ENCODE peak calls at places on chromosomes 12 and 14, in five cellular contexts. N is SK-N-SH, H is K562, F is GM12878, D is A549. V is an unnamed sample.

GRCh38 chr12:12714276-12715001 is 2.7 kb upstream of the CDKN1B start:
- DNase-seq in F (no peak), D (no peak), N (no peak), H (no peak), V (peak; percentile 45)

GRCh38 chr14:96894966-96895365 is 97.8 kb downstream of the VRK1 start:
- DNase-seq in N (no peak), F (no peak), D (no peak), H (no peak), V (peak; percentile 28)

GRCh38 chr12:104297477-104298113 is 5.9 kb upstream of the EID3 start:
- DNase-seq in D (no peak), F (no peak), H (no peak), N (no peak), V (no peak)

GRCh38 chr12:64083285-64084210 is 138.5 kb downstream of the KICS2 start:
- DNase-seq in H (no peak), F (no peak), D (no peak), N (peak; percentile 37), V (peak; percentile 95)

GRCh38 chr14:100780646-100781355 is 45.1 kb upstream of the MEG3 start:
- DNase-seq in F (no peak), N (no peak), H (no peak), D (no peak), V (no peak)

GRCh38 chr12:56115329-56115728 is 1.1 kb upstream of the RPL41 start:
- DNase-seq in F (no peak), H (no peak), N (no peak), D (no peak), V (peak; percentile 19)

GRCh38 chr14:90580381-90581335 is 183.8 kb downstream of the CALM1 start:
- DNase-seq in N (peak; percentile 58), D (no peak), F (no peak), H (peak; percentile 36), V (peak; percentile 14)

GRCh38 chr14:103074699-103075341 is 9.2 kb upstream of the LBHD2 start:
- DNase-seq in H (peak; percentile 85), F (no peak), D (peak; percentile 54), N (peak; percentile 41), V (no peak)

GRCh38 chr14:55760801-55761200 is 180.8 kb downstream of the KTN1 start:
- DNase-seq in H (no peak), D (no peak), N (no peak), F (no peak), V (no peak)

GRCh38 chr12:3365416-3366385 is 125.3 kb upstream of the PRMT8 start:
- DNase-seq in N (peak; percentile 91), H (peak; percentile 12), D (peak; percentile 21), F (no peak), V (no peak)

GRCh38 chr12:124927325-124928094 is 13.1 kb upstream of the UBC start:
- DNase-seq in D (peak; percentile 81), H (peak; percentile 84), F (peak; percentile 90), N (peak; percentile 89), V (peak; percentile 79)

GRCh38 chr14:34098045-34098984 is 147.4 kb upstream of the EGLN3 start:
- DNase-seq in H (peak; percentile 52), N (peak; percentile 70), D (peak; percentile 35), F (peak; percentile 36), V (peak; percentile 29)

GRCh38 chr14:36588119-36588518 is 5.7 kb upstream of the NKX2-8 start:
- DNase-seq in H (no peak), N (no peak), D (no peak), F (no peak), V (no peak)

GRCh38 chr12:46830731-46831334 is 5.0 kb upstream of the SLC38A4 start:
- DNase-seq in H (no peak), D (no peak), F (no peak), N (no peak), V (no peak)

GRCh38 chr14:22554706-22555572 is 34.1 kb downstream of the DAD1 start:
- DNase-seq in D (no peak), H (no peak), N (no peak), F (no peak), V (no peak)

GRCh38 chr14:103607039-103607668 is 21.9 kb upstream of the KLC1 start:
- DNase-seq in F (peak; percentile 62), N (peak; percentile 87), H (peak; percentile 46), D (no peak), V (peak; percentile 92)

GRCh38 chr14:50230601-50231474 is 540 bp downstream of the SOS2 start:
- DNase-seq in N (peak; percentile 75), F (peak; percentile 36), H (no peak), D (peak; percentile 33), V (peak; percentile 59)

GRCh38 chr12:71865166-71865713 is 25.7 kb downstream of the TBC1D15 start:
- DNase-seq in N (no peak), H (no peak), F (no peak), D (no peak), V (peak; percentile 94)

GRCh38 chr14:100526632-100527031 is 60.6 kb downstream of the BEGAIN start:
- DNase-seq in F (no peak), N (no peak), H (no peak), D (no peak), V (peak; percentile 18)

GRCh38 chr14:62084020-62084419 is 321.8 kb downstream of the SNAPC1 start:
- DNase-seq in N (no peak), H (no peak), F (no peak), D (no peak), V (no peak)

GRCh38 chr14:72126091-72126490 is 193.9 kb downstream of the RGS6 start:
- DNase-seq in D (no peak), N (no peak), H (no peak), F (no peak), V (no peak)

GRCh38 chr14:72124171-72124570 is 191.9 kb downstream of the RGS6 start:
- DNase-seq in D (no peak), N (no peak), F (no peak), H (no peak), V (no peak)

GRCh38 chr14:72128629-72129028 is 196.4 kb downstream of the RGS6 start:
- DNase-seq in F (no peak), D (no peak), H (no peak), N (no peak), V (no peak)

GRCh38 chr14:72129283-72129682 is 197.1 kb downstream of the RGS6 start:
- DNase-seq in H (no peak), N (no peak), D (no peak), F (no peak), V (no peak)

DNA sequence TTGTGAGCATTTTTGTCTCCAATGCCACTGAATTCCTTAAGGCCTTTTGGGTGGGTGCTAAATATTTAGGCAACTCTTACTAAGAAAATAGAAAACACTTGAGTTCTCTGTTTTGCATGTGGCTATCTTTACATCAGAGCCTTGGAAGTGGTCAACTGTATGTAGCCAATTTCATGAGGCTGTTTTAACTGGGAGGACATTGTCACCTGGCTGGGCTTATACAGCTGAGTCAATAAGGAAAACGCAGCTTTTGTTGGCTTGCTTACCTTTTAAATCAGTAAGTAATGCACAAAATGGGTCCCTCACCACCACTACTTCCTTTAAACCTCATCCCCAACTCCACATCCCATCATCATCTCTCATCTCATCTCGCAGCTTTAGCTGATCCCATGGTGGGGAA is 194.3 kb downstream of the RGS6 start:
- DNase-seq in N (no peak), F (no peak), H (no peak), D (no peak), V (no peak)
- TF ChIP-seq RCOR1 in N (no peak), F (no peak), H (no peak), D (no peak), V (no peak)

GRCh38 chr12:108066583-108067234 is 62.4 kb upstream of the WSCD2 start:
- DNase-seq in D (no peak), N (no peak), H (peak; percentile 9), F (no peak), V (no peak)

GRCh38 chr12:108060910-108061309 is 68.2 kb upstream of the WSCD2 start:
- DNase-seq in H (no peak), D (no peak), N (no peak), F (no peak), V (no peak)

GRCh38 chr12:108060054-108060453 is 69.0 kb upstream of the WSCD2 start:
- DNase-seq in F (no peak), N (no peak), H (no peak), D (no peak), V (no peak)

GRCh38 chr12:108065061-108065460 is 64.0 kb upstream of the WSCD2 start:
- DNase-seq in N (no peak), F (no peak), H (no peak), D (no peak), V (no peak)

GRCh38 chr12:108063192-108063591 is 65.9 kb upstream of the WSCD2 start:
- DNase-seq in D (no peak), F (no peak), N (no peak), H (peak; percentile 51), V (no peak)
- TF ChIP-seq RCOR1 in D (no peak), F (no peak), N (no peak), H (no peak), V (no peak)

GRCh38 chr14:28264306-28264705 is 502.3 kb upstream of the FOXG1 start:
- DNase-seq in D (no peak), N (no peak), H (no peak), F (no peak), V (no peak)
- TF ChIP-seq RCOR1 in D (no peak), N (no peak), H (no peak), F (no peak), V (no peak)

GRCh38 chr12:115134298-115134697 is 450.3 kb upstream of the TBX3 start:
- DNase-seq in F (no peak), H (no peak), D (no peak), N (no peak), V (no peak)

GRCh38 chr12:115132145-115132544 is 448.2 kb upstream of the TBX3 start:
- DNase-seq in F (no peak), N (no peak), D (no peak), H (no peak), V (no peak)

GRCh38 chr12:115132906-115133305 is 448.9 kb upstream of the TBX3 start:
- DNase-seq in D (no peak), H (no peak), N (no peak), F (no peak), V (no peak)

GRCh38 chr12:115137812-115138521 is 454.0 kb upstream of the TBX3 start:
- DNase-seq in H (peak; percentile 55), F (no peak), D (no peak), N (no peak), V (no peak)

GRCh38 chr12:115135800-115136211 is 451.8 kb upstream of the TBX3 start:
- DNase-seq in H (no peak), N (no peak), F (no peak), D (no peak), V (peak; percentile 49)
- TF ChIP-seq RCOR1 in H (no peak), N (no peak), F (no peak), D (no peak), V (no peak)

DNA sequence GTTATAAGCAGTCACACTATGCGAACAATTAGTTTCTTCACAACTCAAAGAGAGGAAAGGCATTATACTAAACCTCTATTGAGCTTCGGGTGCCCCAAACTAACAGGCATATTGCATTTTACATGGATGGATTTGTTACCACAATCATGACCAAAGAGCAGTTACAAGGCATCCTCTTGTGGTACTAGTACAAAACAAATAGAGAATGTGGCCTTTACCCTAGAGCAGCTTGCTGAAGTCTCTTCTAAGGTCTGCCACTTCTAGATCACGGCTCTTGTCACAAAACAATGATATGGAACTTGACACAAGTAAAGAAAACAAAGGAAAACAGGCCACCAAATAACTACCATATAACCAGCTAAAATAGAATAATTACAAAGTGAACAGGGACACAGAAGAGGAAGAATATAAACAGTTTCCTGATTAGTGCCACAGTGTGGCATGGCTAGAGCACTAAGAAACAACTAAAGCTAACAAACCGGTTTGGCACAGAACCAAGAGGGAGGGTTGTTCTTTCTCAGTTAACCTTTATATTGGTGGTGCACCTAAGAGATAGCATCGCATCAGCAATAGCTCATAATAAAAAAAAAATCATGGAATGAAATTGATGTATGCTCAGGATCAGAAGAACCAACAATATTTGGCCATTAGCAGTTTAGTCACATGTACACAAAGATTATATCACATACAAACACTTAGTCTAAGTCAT is 209.7 kb upstream of the ATP2B1 start:
- DNase-seq in F (no peak), D (no peak), N (no peak), H (no peak), V (no peak)
- TF ChIP-seq RCOR1 in F (no peak), D (no peak), N (no peak), H (no peak), V (no peak)